ENCODE peak calls at places on chromosomes 4 and X, in six cellular contexts. E is D341Med; L is stimulated activated CD8-positive, alpha-beta memory T cell treated with anti-CD3 and anti-CD28 coated beads, Interleukin-4, amount 100 ng/mL, for 24 hours; B is HTR-8/SVneo; T is NCI-H146; N is activated T-cell treated with anti-CD3 and anti-CD28 coated beads for 1 hour. H is an unnamed sample.

GRCh38 chrX:138995458-138995857 is 283.9 kb upstream of the FGF13 start:
- DNase-seq in B (no peak), E (no peak), N (no peak), L (no peak), T (no peak), H (no peak)

GRCh38 chr4:92451792-92452191 is 148.0 kb downstream of the GRID2 start:
- DNase-seq in T (no peak), B (no peak), N (no peak), L (no peak), E (no peak), H (no peak)

GRCh38 chrX:17323397-17323796 is 51.6 kb upstream of the NHS start:
- DNase-seq in B (no peak), L (no peak), N (no peak), E (peak), T (no peak), H (no peak)

GRCh38 chrX:147735364-147735763 is 176.4 kb upstream of the FMR1 start:
- DNase-seq in L (no peak), T (no peak), B (no peak), E (no peak), N (no peak), H (no peak)

GRCh38 chrX:130830599-130831346 is 72.2 kb downstream of the ENOX2 start:
- DNase-seq in E (no peak), T (no peak), L (no peak), N (no peak), B (no peak), H (no peak)

GRCh38 chr4:159446266-159446976 is 343.5 kb downstream of the RAPGEF2 start:
- DNase-seq in T (peak), L (no peak), B (peak), N (no peak), E (peak), H (peak)

GRCh38 chr4:52823478-52824092 is 38.5 kb upstream of the RASL11B start:
- DNase-seq in N (no peak), T (no peak), E (no peak), B (no peak), L (no peak), H (no peak)

GRCh38 chrX:68652327-68652930 is 5.0 kb downstream of the STARD8 start:
- DNase-seq in N (no peak), E (no peak), T (no peak), B (no peak), L (no peak), H (no peak)

GRCh38 chrX:47587091-47587891 is 5.1 kb downstream of the TIMP1 start:
- DNase-seq in L (no peak), T (no peak), E (no peak), B (no peak), N (no peak), H (no peak)

GRCh38 chr4:103719320-103720204 is at the start of gene TACR3:
- DNase-seq in B (no peak), N (no peak), L (no peak), T (no peak), E (peak), H (no peak)

GRCh38 chr4:184934184-184934583 is 84.1 kb upstream of the HELT start:
- DNase-seq in T (no peak), L (no peak), N (no peak), E (no peak), B (no peak), H (no peak)

GRCh38 chr4:7112656-7113055 is 44.8 kb upstream of the GRPEL1 start:
- DNase-seq in E (no peak), N (no peak), T (no peak), B (no peak), L (no peak), H (no peak)

GRCh38 chrX:41720125-41720780 is 3.7 kb upstream of the GPR82 start:
- DNase-seq in N (peak), L (peak), B (no peak), T (no peak), E (no peak), H (no peak)

GRCh38 chr4:129968778-129969177 is 872.8 kb downstream of the C4orf33 start:
- DNase-seq in T (no peak), N (no peak), B (no peak), L (no peak), E (no peak), H (no peak)

GRCh38 chrX:38891641-38892413 is 90.6 kb downstream of the MID1IP1 start:
- DNase-seq in T (no peak), E (no peak), L (no peak), N (no peak), B (no peak), H (no peak)